ENCODE peak calls at places on chromosomes 3 and 15, in five cellular contexts. One of them, this sample, is unnamed.

GRCh38 chr3:171236586-171237120 is 210.1 kb upstream of the SLC2A2 start:
- DNase-seq in EL: no peak
- DNase-seq in T-helper 17 cell: no peak
- DNase-seq in RWPE1: no peak
- DNase-seq in IMR-90: no peak
- DNase-seq in this sample: no peak

GRCh38 chr15:88447206-88447605 is 20.0 kb downstream of the MRPL46 start:
- DNase-seq in EL: no peak
- DNase-seq in T-helper 17 cell: no peak
- DNase-seq in RWPE1: no peak
- DNase-seq in IMR-90: no peak
- DNase-seq in this sample: no peak

GRCh38 chr3:38916706-38917105 is 100.7 kb upstream of the SCN10A start:
- DNase-seq in EL: peak
- DNase-seq in T-helper 17 cell: no peak
- DNase-seq in RWPE1: no peak
- DNase-seq in IMR-90: peak
- DNase-seq in this sample: no peak

GRCh38 chr3:157301027-157301663 is 135.5 kb upstream of the PTX3 start:
- DNase-seq in EL: no peak
- DNase-seq in T-helper 17 cell: no peak
- DNase-seq in RWPE1: no peak
- DNase-seq in IMR-90: no peak
- DNase-seq in this sample: no peak

GRCh38 chr3:43155464-43156121 is 49.7 kb upstream of the POMGNT2 start:
- DNase-seq in EL: peak
- DNase-seq in T-helper 17 cell: no peak
- DNase-seq in RWPE1: peak
- DNase-seq in IMR-90: peak
- DNase-seq in this sample: peak

GRCh38 chr3:105406268-105406667 is 39.6 kb downstream of the ALCAM start:
- DNase-seq in EL: no peak
- DNase-seq in T-helper 17 cell: no peak
- DNase-seq in RWPE1: no peak
- DNase-seq in IMR-90: no peak
- DNase-seq in this sample: no peak

GRCh38 chr3:180322829-180323228 is 279.1 kb upstream of the TTC14 start:
- DNase-seq in EL: no peak
- DNase-seq in T-helper 17 cell: no peak
- DNase-seq in RWPE1: no peak
- DNase-seq in IMR-90: no peak
- DNase-seq in this sample: no peak

GRCh38 chr3:58260261-58260731 is 22.7 kb downstream of the ABHD6 start:
- DNase-seq in EL: peak
- DNase-seq in T-helper 17 cell: no peak
- DNase-seq in RWPE1: no peak
- DNase-seq in IMR-90: peak
- DNase-seq in this sample: peak

GRCh38 chr3:126936853-126937395 is 46.0 kb upstream of the PLXNA1 start:
- DNase-seq in EL: peak
- DNase-seq in T-helper 17 cell: no peak
- DNase-seq in RWPE1: no peak
- DNase-seq in IMR-90: no peak
- DNase-seq in this sample: peak

GRCh38 chr3:182618981-182619591 is 174.2 kb upstream of the ATP11B start:
- DNase-seq in EL: peak
- DNase-seq in T-helper 17 cell: no peak
- DNase-seq in RWPE1: peak
- DNase-seq in IMR-90: peak
- DNase-seq in this sample: peak

GRCh38 chr3:182521339-182521738 is 272.0 kb upstream of the ATP11B start:
- DNase-seq in EL: no peak
- DNase-seq in T-helper 17 cell: no peak
- DNase-seq in RWPE1: no peak
- DNase-seq in IMR-90: no peak
- DNase-seq in this sample: no peak